ENCODE peak calls at places on chromosomes 16 and 17, in four cellular contexts. D, Z, O and S are unnamed samples.

GRCh38 chr17:49210158-49211029 is at the start of the genes ABI3 and GNGT2:
- DNase-seq in D (no peak), Z (no peak), O (no peak), S (no peak)

GRCh38 chr16:86513471-86514277 is 3.3 kb downstream of the FOXF1 start:
- DNase-seq in D (no peak), Z (no peak), O (no peak), S (no peak)

GRCh38 chr16:88941933-88942909 is 34.8 kb downstream of the CBFA2T3 start:
- DNase-seq in D (no peak), Z (peak), O (no peak), S (no peak)

GRCh38 chr16:19810817-19811731 is 73.6 kb downstream of the GPRC5B start:
- DNase-seq in D (peak), Z (no peak), O (peak), S (no peak)

GRCh38 chr16:30953511-30954124 is 3.9 kb upstream of the SETD1A start:
- DNase-seq in D (peak), Z (peak), O (peak), S (peak)

GRCh38 chr16:57924514-57924913 is 46.4 kb downstream of the CNGB1 start:
- DNase-seq in D (no peak), Z (no peak), O (no peak), S (no peak)

GRCh38 chr16:8887952-8888560 is 5.9 kb downstream of the LITAFD start:
- DNase-seq in D (peak), Z (no peak), O (no peak), S (no peak)

GRCh38 chr16:66519482-66519881 is 30.4 kb downstream of the TK2 start:
- DNase-seq in D (no peak), Z (no peak), O (no peak), S (no peak)

GRCh38 chr17:43779145-43780125 is 658 bp upstream of the DUSP3 start:
- DNase-seq in D (no peak), Z (peak), O (no peak), S (no peak)

GRCh38 chr17:74042744-74043486 is 160.6 kb upstream of the RPL38 start:
- DNase-seq in D (peak), Z (no peak), O (peak), S (no peak)

GRCh38 chr16:56181401-56181800 is 9.9 kb upstream of the GNAO1 start:
- DNase-seq in D (no peak), Z (no peak), O (no peak), S (no peak)

GRCh38 chr16:11673091-11674000 is 5.1 kb downstream of the SNN start:
- DNase-seq in D (no peak), Z (no peak), O (no peak), S (no peak)

GRCh38 chr17:9200699-9201359 is 179.5 kb downstream of the NTN1 start:
- DNase-seq in D (no peak), Z (no peak), O (no peak), S (no peak)

GRCh38 chr17:5044630-5045029 is 9.4 kb upstream of the SLC52A1 start:
- DNase-seq in D (no peak), Z (no peak), O (no peak), S (no peak)